ENCODE peak calls at places on chromosomes 7 and 10, in four cellular contexts. O is H7, Z is GF-D8, I is germinal center. G is an unnamed sample.

GRCh38 chr7:95611224-95611623 is 14.9 kb upstream of the PDK4 start:
- DNase-seq in O (no peak), Z (no peak), I (no peak), G (no peak)

GRCh38 chr10:99620713-99621453 is 644 bp upstream of the SLC25A28 start:
- DNase-seq in O (peak; percentile 95), Z (peak; percentile 80), I (peak; percentile 66), G (peak; percentile 95)

GRCh38 chr7:134546903-134547737 is 1.8 kb upstream of the AKR1B15 start:
- DNase-seq in O (peak; percentile 73), Z (peak; percentile 18), I (peak; percentile 59), G (peak; percentile 57)

GRCh38 chr7:45984386-45985295 is 63.6 kb upstream of the IGFBP3 start:
- DNase-seq in O (peak; percentile 29), Z (no peak), I (no peak), G (no peak)

GRCh38 chr10:5447611-5448071 is 35.3 kb downstream of the NET1 start:
- DNase-seq in O (no peak), Z (no peak), I (no peak), G (no peak)

GRCh38 chr7:75881436-75882095 is 2.7 kb downstream of the RHBDD2 start:
- DNase-seq in O (peak; percentile 75), Z (no peak), I (no peak), G (no peak)

GRCh38 chr10:17504547-17505245 is 50.3 kb upstream of the ST8SIA6 start:
- DNase-seq in O (no peak), Z (no peak), I (no peak), G (no peak)

GRCh38 chr10:127132434-127132833 is 64.0 kb downstream of the INSYN2A start:
- DNase-seq in O (no peak), Z (no peak), I (no peak), G (no peak)